ENCODE peak calls at places on chromosome 10, in ten cellular contexts. Z is mammary epithelial cell, J is heart left ventricle, P is right atrium auricular region, F is RWPE2, Y is adrenal gland, E is neural progenitor cell, B is WERI-Rb-1, G is left ventricle myocardium inferior, A is brain microvascular endothelial cell. T is an unnamed sample.

GRCh38 chr10:100881552-100882250 is 31.1 kb upstream of the SLF2 start:
- DNase-seq in J (no peak), E (no peak), G (no peak), P (no peak), F (no peak), Z (no peak), B (no peak), Y (no peak), A (no peak), T (no peak)

GRCh38 chr10:132293416-132294195 is 14.1 kb downstream of the STK32C start:
- DNase-seq in F (peak; percentile 50), Y (no peak), J (no peak), B (peak; percentile 72), E (peak; percentile 54), Z (no peak), A (no peak), P (no peak), G (peak; percentile 7), T (no peak)

GRCh38 chr10:79246209-79246581 is 101.1 kb upstream of the PPIF start:
- DNase-seq in P (peak; percentile 87), A (no peak), F (no peak), Y (peak; percentile 94), B (no peak), E (no peak), Z (no peak), G (peak; percentile 80), J (no peak), T (no peak)

GRCh38 chr10:51001587-51001986 is 72.7 kb upstream of the PRKG1 start:
- DNase-seq in B (no peak), A (no peak), F (no peak), P (no peak), E (peak; percentile 51), G (no peak), Z (no peak), Y (no peak), J (no peak), T (peak; percentile 26)

GRCh38 chr10:21396889-21397288 is 128.6 kb downstream of the SKIDA1 start:
- DNase-seq in A (no peak), F (no peak), B (no peak), G (no peak), P (no peak), Y (no peak), Z (no peak), J (no peak), E (no peak), T (no peak)

GRCh38 chr10:6231146-6231545 is 28.4 kb downstream of the PFKFB3 start:
- DNase-seq in Z (no peak), B (no peak), J (no peak), G (no peak), P (no peak), A (no peak), Y (no peak), E (no peak), F (no peak), T (no peak)

GRCh38 chr10:114876602-114877300 is 55.2 kb downstream of the FHIP2A start:
- DNase-seq in E (peak; percentile 85), Y (peak; percentile 80), Z (peak; percentile 74), G (peak; percentile 48), P (peak; percentile 73), B (peak; percentile 81), J (peak; percentile 44), A (peak; percentile 72), F (peak; percentile 77), T (peak; percentile 90)

GRCh38 chr10:117442521-117442920 is 67.3 kb upstream of the PDZD8 start:
- DNase-seq in Z (peak; percentile 41), E (no peak), F (no peak), G (no peak), B (no peak), J (no peak), P (no peak), A (no peak), Y (no peak), T (no peak)

GRCh38 chr10:128566376-128566968 is 440.2 kb upstream of the MKI67 start:
- DNase-seq in Z (no peak), F (no peak), G (no peak), E (no peak), J (no peak), B (no peak), P (no peak), Y (no peak), A (no peak), T (no peak)

DNA sequence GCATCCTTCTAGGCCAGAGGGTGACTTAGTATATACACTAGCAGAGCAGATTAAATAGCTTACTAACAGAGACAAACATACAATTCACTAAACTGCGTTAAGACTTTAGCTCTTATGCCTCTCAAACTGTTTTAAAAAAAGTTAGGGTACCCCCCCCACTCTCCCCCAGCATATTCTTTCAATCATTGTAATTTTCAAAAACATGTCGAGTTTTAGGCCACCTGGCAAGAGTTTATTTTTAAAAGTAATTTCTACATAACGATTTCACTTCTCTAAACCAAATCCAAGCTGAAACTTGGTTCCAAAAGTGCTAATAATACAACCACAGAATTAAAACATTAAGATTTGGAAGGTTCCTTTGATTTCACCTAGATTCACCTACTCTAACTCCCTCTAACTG is 129.5 kb downstream of the NRBF2 start:
- DNase-seq in Y (no peak), A (no peak), Z (no peak), E (no peak), B (no peak), G (no peak), P (no peak), F (no peak), J (no peak), T (no peak)
- H3K27ac ChIP-seq in Y (no peak overlapping the region), A (no peak overlapping the region), Z (no peak overlapping the region), E (no peak overlapping the region), B (no peak overlapping the region), G (peak overlapping the region; percentile 68), P (peak overlapping the region; percentile 10), F (no peak overlapping the region), J (peak overlapping the region; percentile 89), T (no peak overlapping the region)

GRCh38 chr10:13758302-13758701 is 171.5 kb downstream of the PRPF18 start:
- DNase-seq in Y (no peak), P (no peak), B (peak; percentile 48), Z (peak; percentile 85), A (peak; percentile 87), F (peak; percentile 88), G (no peak), E (peak; percentile 37), J (no peak), T (peak; percentile 82)

GRCh38 chr10:13759167-13759566 is 172.4 kb downstream of the PRPF18 start:
- DNase-seq in J (no peak), B (no peak), A (no peak), P (no peak), G (no peak), E (peak; percentile 92), F (no peak), Z (no peak), Y (no peak), T (no peak)

GRCh38 chr10:13761490-13762091 is 174.8 kb downstream of the PRPF18 start:
- DNase-seq in A (no peak), F (no peak), Y (no peak), Z (no peak), E (no peak), P (no peak), J (no peak), B (no peak), G (no peak), T (no peak)

DNA sequence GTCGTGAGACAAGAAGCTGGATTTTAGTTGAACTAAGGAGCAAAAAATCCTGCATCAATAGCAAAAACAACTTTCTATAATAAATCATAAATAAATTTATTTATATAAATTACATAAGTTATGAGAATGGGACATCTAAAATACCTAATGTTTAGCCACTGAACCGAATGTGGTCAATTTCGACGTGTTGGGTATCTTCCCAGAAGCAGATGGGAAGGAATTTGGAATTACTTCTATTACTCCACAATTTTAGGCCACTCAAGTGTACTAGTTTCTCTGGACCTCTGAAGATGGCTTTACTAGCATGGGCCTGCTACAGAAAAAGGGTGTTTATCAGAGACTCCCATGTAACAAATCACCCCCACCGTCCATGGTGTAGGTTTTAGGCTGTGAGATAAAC is 172.0 kb downstream of the PRPF18 start:
- DNase-seq in A (no peak), Y (no peak), E (no peak), Z (no peak), B (no peak), F (no peak), P (no peak), G (no peak), J (no peak), T (no peak)
- TF ChIP-seq CTCF in A (no peak), Y (no peak), E (no peak), Z (no peak), B (no peak), F (no peak), P (no peak), G (no peak), J (no peak), T (no peak)

DNA sequence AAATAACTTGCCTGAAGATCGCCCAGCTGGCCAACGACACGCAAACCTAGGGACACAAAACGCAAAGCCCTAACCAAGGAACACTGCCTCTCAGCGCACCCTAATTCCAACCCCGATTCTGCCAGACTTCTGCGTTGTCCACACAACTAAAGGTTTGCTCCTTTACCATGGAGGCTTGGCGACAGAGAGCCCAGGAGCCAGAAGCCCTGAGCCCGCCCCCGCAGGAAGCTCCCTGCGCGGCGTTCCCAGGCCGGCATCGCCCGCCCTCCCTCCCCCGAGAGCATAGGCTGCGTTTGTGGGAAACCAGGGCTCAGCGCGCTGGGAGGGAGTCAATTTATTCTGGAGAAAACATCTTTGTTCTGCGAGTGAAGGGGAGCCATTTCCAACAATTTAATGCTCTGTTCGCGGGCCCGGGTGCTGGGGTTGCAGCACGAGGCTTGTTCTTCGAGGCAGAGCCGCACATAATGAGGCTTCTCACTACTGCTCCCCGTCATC is 103.9 kb downstream of the GRID1 start:
- DNase-seq in Z (no peak), F (peak; percentile 7), B (no peak), E (peak; percentile 26), A (no peak), P (no peak), Y (no peak), J (no peak), G (no peak), T (no peak)
- H3K27ac ChIP-seq in Z (no peak overlapping the region), F (no peak overlapping the region), B (no peak overlapping the region), E (no peak overlapping the region), A (no peak overlapping the region), P (no peak overlapping the region), Y (no peak overlapping the region), J (no peak overlapping the region), G (no peak overlapping the region), T (no peak overlapping the region)

GRCh38 chr10:3077940-3078630 is 10.7 kb downstream of the PFKP start:
- DNase-seq in E (peak; percentile 55), Z (no peak), B (peak; percentile 31), A (no peak), P (no peak), F (no peak), Y (no peak), J (no peak), G (no peak), T (no peak)

GRCh38 chr10:3081383-3081981 is 14.1 kb downstream of the PFKP start:
- DNase-seq in P (no peak), F (no peak), G (no peak), J (no peak), A (no peak), Y (no peak), E (no peak), Z (no peak), B (no peak), T (no peak)

GRCh38 chr10:3077506-3077905 is 10.2 kb downstream of the PFKP start:
- DNase-seq in P (no peak), F (no peak), G (no peak), Z (no peak), Y (no peak), A (no peak), J (no peak), E (no peak), B (no peak), T (no peak)

GRCh38 chr10:3082290-3082689 is 14.9 kb downstream of the PFKP start:
- DNase-seq in Y (no peak), P (no peak), E (no peak), Z (no peak), B (no peak), F (no peak), A (no peak), J (no peak), G (no peak), T (no peak)

GRCh38 chr10:3080608-3081007 is 13.3 kb downstream of the PFKP start:
- DNase-seq in F (no peak), A (no peak), P (no peak), B (no peak), Z (no peak), Y (no peak), E (no peak), G (no peak), J (no peak), T (no peak)
- TF ChIP-seq CTCF in F (peak; percentile 7), A (no peak), P (no peak), B (no peak), Z (no peak), Y (no peak), E (no peak), G (peak; percentile 29), J (no peak), T (no peak)